ENCODE peak calls at places on chromosomes 12 and 14, in six cellular contexts. One of them, this sample, is unnamed.

GRCh38 chr14:20751963-20752562 is 6.4 kb downstream of the EDDM3A start:
- DNase-seq in activated T-cell treated with anti-CD3 and anti-CD28 coated beads, Interleukin-2, amount 50 U/mL, for 72 hours: no peak
- DNase-seq in NCI-H1105: peak; percentile 16
- DNase-seq in stimulated activated naive CD4-positive, alpha-beta T cell: no peak
- DNase-seq in GM18507: no peak
- DNase-seq in GM19239: no peak
- DNase-seq in this sample: no peak

GRCh38 chr12:27964123-27964522 is 8.4 kb downstream of the PTHLH start:
- DNase-seq in activated T-cell treated with anti-CD3 and anti-CD28 coated beads, Interleukin-2, amount 50 U/mL, for 72 hours: no peak
- DNase-seq in NCI-H1105: no peak
- DNase-seq in stimulated activated naive CD4-positive, alpha-beta T cell: no peak
- DNase-seq in GM18507: no peak
- DNase-seq in GM19239: no peak
- DNase-seq in this sample: no peak

GRCh38 chr12:29750131-29750927 is 33.4 kb downstream of the TMTC1 start:
- DNase-seq in activated T-cell treated with anti-CD3 and anti-CD28 coated beads, Interleukin-2, amount 50 U/mL, for 72 hours: no peak
- DNase-seq in NCI-H1105: no peak
- DNase-seq in stimulated activated naive CD4-positive, alpha-beta T cell: no peak
- DNase-seq in GM18507: no peak
- DNase-seq in GM19239: no peak
- DNase-seq in this sample: no peak

GRCh38 chr14:56085471-56085870 is 32.7 kb upstream of the PELI2 start:
- DNase-seq in activated T-cell treated with anti-CD3 and anti-CD28 coated beads, Interleukin-2, amount 50 U/mL, for 72 hours: no peak
- DNase-seq in NCI-H1105: no peak
- DNase-seq in stimulated activated naive CD4-positive, alpha-beta T cell: no peak
- DNase-seq in GM18507: no peak
- DNase-seq in GM19239: no peak
- DNase-seq in this sample: no peak

GRCh38 chr12:53596920-53597363 is 29.2 kb downstream of the ATF7 start:
- DNase-seq in activated T-cell treated with anti-CD3 and anti-CD28 coated beads, Interleukin-2, amount 50 U/mL, for 72 hours: no peak
- DNase-seq in NCI-H1105: no peak
- DNase-seq in stimulated activated naive CD4-positive, alpha-beta T cell: no peak
- DNase-seq in GM18507: no peak
- DNase-seq in GM19239: no peak
- DNase-seq in this sample: no peak

GRCh38 chr12:6688543-6688999 is 604 bp downstream of the ZNF384 start:
- DNase-seq in activated T-cell treated with anti-CD3 and anti-CD28 coated beads, Interleukin-2, amount 50 U/mL, for 72 hours: peak; percentile 52
- DNase-seq in NCI-H1105: no peak
- DNase-seq in stimulated activated naive CD4-positive, alpha-beta T cell: peak; percentile 49
- DNase-seq in GM18507: peak; percentile 68
- DNase-seq in GM19239: peak; percentile 57
- DNase-seq in this sample: peak; percentile 43

GRCh38 chr12:24933694-24934407 is 15.1 kb downstream of the BCAT1 start:
- DNase-seq in activated T-cell treated with anti-CD3 and anti-CD28 coated beads, Interleukin-2, amount 50 U/mL, for 72 hours: no peak
- DNase-seq in NCI-H1105: no peak
- DNase-seq in stimulated activated naive CD4-positive, alpha-beta T cell: no peak
- DNase-seq in GM18507: no peak
- DNase-seq in GM19239: no peak
- DNase-seq in this sample: no peak

GRCh38 chr14:102799684-102800562 is 22.7 kb downstream of the TRAF3 start:
- DNase-seq in activated T-cell treated with anti-CD3 and anti-CD28 coated beads, Interleukin-2, amount 50 U/mL, for 72 hours: no peak
- DNase-seq in NCI-H1105: no peak
- DNase-seq in stimulated activated naive CD4-positive, alpha-beta T cell: no peak
- DNase-seq in GM18507: no peak
- DNase-seq in GM19239: no peak
- DNase-seq in this sample: no peak

GRCh38 chr12:43306066-43306465 is 245.9 kb downstream of the ADAMTS20 start:
- DNase-seq in activated T-cell treated with anti-CD3 and anti-CD28 coated beads, Interleukin-2, amount 50 U/mL, for 72 hours: no peak
- DNase-seq in NCI-H1105: no peak
- DNase-seq in stimulated activated naive CD4-positive, alpha-beta T cell: no peak
- DNase-seq in GM18507: no peak
- DNase-seq in GM19239: no peak
- DNase-seq in this sample: no peak

GRCh38 chr14:38137005-38137404 is 70.7 kb upstream of the SSTR1 start:
- DNase-seq in activated T-cell treated with anti-CD3 and anti-CD28 coated beads, Interleukin-2, amount 50 U/mL, for 72 hours: no peak
- DNase-seq in NCI-H1105: no peak
- DNase-seq in stimulated activated naive CD4-positive, alpha-beta T cell: no peak
- DNase-seq in GM18507: no peak
- DNase-seq in GM19239: no peak
- DNase-seq in this sample: no peak

GRCh38 chr14:89773644-89774316 is 180.8 kb downstream of the EFCAB11 start:
- DNase-seq in activated T-cell treated with anti-CD3 and anti-CD28 coated beads, Interleukin-2, amount 50 U/mL, for 72 hours: peak; percentile 65
- DNase-seq in NCI-H1105: no peak
- DNase-seq in stimulated activated naive CD4-positive, alpha-beta T cell: peak; percentile 64
- DNase-seq in GM18507: peak; percentile 29
- DNase-seq in GM19239: peak; percentile 67
- DNase-seq in this sample: peak; percentile 5

GRCh38 chr14:55979096-55979495 is 139.1 kb upstream of the PELI2 start:
- DNase-seq in activated T-cell treated with anti-CD3 and anti-CD28 coated beads, Interleukin-2, amount 50 U/mL, for 72 hours: no peak
- DNase-seq in NCI-H1105: no peak
- DNase-seq in stimulated activated naive CD4-positive, alpha-beta T cell: no peak
- DNase-seq in GM18507: no peak
- DNase-seq in GM19239: no peak
- DNase-seq in this sample: no peak

GRCh38 chr12:124440841-124441381 is 126.5 kb downstream of the NCOR2 start:
- DNase-seq in activated T-cell treated with anti-CD3 and anti-CD28 coated beads, Interleukin-2, amount 50 U/mL, for 72 hours: no peak
- DNase-seq in NCI-H1105: no peak
- DNase-seq in stimulated activated naive CD4-positive, alpha-beta T cell: no peak
- DNase-seq in GM18507: no peak
- DNase-seq in GM19239: no peak
- DNase-seq in this sample: no peak